ENCODE peak calls at places on chromosomes 11 and 22, in five cellular contexts. One of them, this sample, is unnamed.

GRCh38 chr11:123362941-123363340 is 67.1 kb upstream of the GRAMD1B start:
- DNase-seq in activated CD8-positive, alpha-beta T cell treated with anti-CD3 and anti-CD28 coated beads for 36 hours: no peak
- DNase-seq in PC-3: no peak
- DNase-seq in HuH-7: no peak
- DNase-seq in cardiac fibroblast: no peak
- DNase-seq in this sample: no peak

GRCh38 chr22:27004434-27004833 is 347.0 kb downstream of the MIAT start:
- DNase-seq in PC-3: no peak
- DNase-seq in cardiac fibroblast: no peak
- DNase-seq in activated CD8-positive, alpha-beta T cell treated with anti-CD3 and anti-CD28 coated beads for 36 hours: no peak
- DNase-seq in HuH-7: no peak
- DNase-seq in this sample: no peak

GRCh38 chr11:44949160-44950035 is 1.3 kb downstream of the TP53I11 start:
- DNase-seq in cardiac fibroblast: peak; percentile 62
- DNase-seq in activated CD8-positive, alpha-beta T cell treated with anti-CD3 and anti-CD28 coated beads for 36 hours: peak; percentile 44
- DNase-seq in PC-3: peak; percentile 41
- DNase-seq in HuH-7: peak; percentile 74
- DNase-seq in this sample: peak; percentile 69

GRCh38 chr22:28373841-28374240 is 305.8 kb downstream of the TTC28 start:
- DNase-seq in activated CD8-positive, alpha-beta T cell treated with anti-CD3 and anti-CD28 coated beads for 36 hours: no peak
- DNase-seq in cardiac fibroblast: peak; percentile 29
- DNase-seq in PC-3: no peak
- DNase-seq in HuH-7: no peak
- DNase-seq in this sample: peak; percentile 32

GRCh38 chr22:35301370-35301874 is 1.7 kb downstream of the TOM1 start:
- DNase-seq in cardiac fibroblast: peak; percentile 98
- DNase-seq in activated CD8-positive, alpha-beta T cell treated with anti-CD3 and anti-CD28 coated beads for 36 hours: no peak
- DNase-seq in PC-3: peak; percentile 79
- DNase-seq in HuH-7: peak; percentile 89
- DNase-seq in this sample: peak; percentile 99

GRCh38 chr11:8098879-8099278 is 17.9 kb downstream of the TUB start:
- DNase-seq in PC-3: no peak
- DNase-seq in activated CD8-positive, alpha-beta T cell treated with anti-CD3 and anti-CD28 coated beads for 36 hours: no peak
- DNase-seq in HuH-7: no peak
- DNase-seq in cardiac fibroblast: no peak
- DNase-seq in this sample: no peak

GRCh38 chr22:19356708-19357269 is 65.3 kb upstream of the CLTCL1 start:
- DNase-seq in cardiac fibroblast: no peak
- DNase-seq in activated CD8-positive, alpha-beta T cell treated with anti-CD3 and anti-CD28 coated beads for 36 hours: no peak
- DNase-seq in PC-3: no peak
- DNase-seq in HuH-7: no peak
- DNase-seq in this sample: no peak

GRCh38 chr22:45468872-45469572 is 33.7 kb upstream of the FBLN1 start:
- DNase-seq in activated CD8-positive, alpha-beta T cell treated with anti-CD3 and anti-CD28 coated beads for 36 hours: no peak
- DNase-seq in PC-3: peak; percentile 70
- DNase-seq in cardiac fibroblast: peak; percentile 62
- DNase-seq in HuH-7: no peak
- DNase-seq in this sample: peak; percentile 59

GRCh38 chr11:14969922-14970323 is 2.2 kb downstream of the CALCA start:
- DNase-seq in PC-3: peak; percentile 37
- DNase-seq in cardiac fibroblast: no peak
- DNase-seq in activated CD8-positive, alpha-beta T cell treated with anti-CD3 and anti-CD28 coated beads for 36 hours: peak; percentile 87
- DNase-seq in HuH-7: peak; percentile 46
- DNase-seq in this sample: peak; percentile 17

GRCh38 chr11:78914503-78914902 is 339.8 kb upstream of the NARS2 start:
- DNase-seq in HuH-7: no peak
- DNase-seq in cardiac fibroblast: no peak
- DNase-seq in PC-3: no peak
- DNase-seq in activated CD8-positive, alpha-beta T cell treated with anti-CD3 and anti-CD28 coated beads for 36 hours: no peak
- DNase-seq in this sample: no peak

GRCh38 chr11:11422291-11423128 is 69.5 kb upstream of the CSNK2A3 start:
- DNase-seq in HuH-7: no peak
- DNase-seq in PC-3: peak; percentile 38
- DNase-seq in cardiac fibroblast: no peak
- DNase-seq in activated CD8-positive, alpha-beta T cell treated with anti-CD3 and anti-CD28 coated beads for 36 hours: no peak
- DNase-seq in this sample: no peak

This sample was measured in iris pigment epithelial cell.